ENCODE peak calls at places on chromosome 11, in eight cellular contexts. One of them, this sample, is unnamed.

GRCh38 chr11:65555693-65556231 is 2.4 kb downstream of the LTBP3 start:
- DNase-seq in COR-L47: no peak
- DNase-seq in cardiac septum: peak; percentile 85
- DNase-seq in stimulated activated CD4-positive, alpha-beta T cell treated with anti-CD3 and anti-CD28 coated beads, Interleukin-2, amount 100 ng/mL, for 24 hours: no peak
- DNase-seq in tibial nerve: no peak
- DNase-seq in ACHN: peak; percentile 91
- DNase-seq in HFFc6: peak; percentile 82
- DNase-seq in activated CD4-positive, alpha-beta memory T cell treated with anti-CD3 and anti-CD28 coated beads, Interleukin-2, amount 10 ng/mL, durations not matched to agents 7 days and 5 days: no peak
- DNase-seq in this sample: peak; percentile 71

GRCh38 chr11:45144126-45145082 is 2.0 kb upstream of the PRDM11 start:
- DNase-seq in HFFc6: no peak
- DNase-seq in tibial nerve: no peak
- DNase-seq in cardiac septum: no peak
- DNase-seq in COR-L47: no peak
- DNase-seq in activated CD4-positive, alpha-beta memory T cell treated with anti-CD3 and anti-CD28 coated beads, Interleukin-2, amount 10 ng/mL, durations not matched to agents 7 days and 5 days: no peak
- DNase-seq in ACHN: no peak
- DNase-seq in stimulated activated CD4-positive, alpha-beta T cell treated with anti-CD3 and anti-CD28 coated beads, Interleukin-2, amount 100 ng/mL, for 24 hours: no peak
- DNase-seq in this sample: no peak

GRCh38 chr11:71502871-71503435 is 24.1 kb upstream of the KRTAP5-7 start:
- DNase-seq in activated CD4-positive, alpha-beta memory T cell treated with anti-CD3 and anti-CD28 coated beads, Interleukin-2, amount 10 ng/mL, durations not matched to agents 7 days and 5 days: peak; percentile 13
- DNase-seq in HFFc6: no peak
- DNase-seq in cardiac septum: peak; percentile 58
- DNase-seq in stimulated activated CD4-positive, alpha-beta T cell treated with anti-CD3 and anti-CD28 coated beads, Interleukin-2, amount 100 ng/mL, for 24 hours: no peak
- DNase-seq in ACHN: no peak
- DNase-seq in tibial nerve: no peak
- DNase-seq in COR-L47: no peak
- DNase-seq in this sample: peak; percentile 37

GRCh38 chr11:110242188-110242587 is 54.2 kb downstream of the RDX start:
- DNase-seq in ACHN: no peak
- DNase-seq in stimulated activated CD4-positive, alpha-beta T cell treated with anti-CD3 and anti-CD28 coated beads, Interleukin-2, amount 100 ng/mL, for 24 hours: no peak
- DNase-seq in activated CD4-positive, alpha-beta memory T cell treated with anti-CD3 and anti-CD28 coated beads, Interleukin-2, amount 10 ng/mL, durations not matched to agents 7 days and 5 days: no peak
- DNase-seq in COR-L47: no peak
- DNase-seq in tibial nerve: no peak
- DNase-seq in cardiac septum: no peak
- DNase-seq in HFFc6: no peak
- DNase-seq in this sample: no peak

GRCh38 chr11:113906515-113906914 is 1.9 kb downstream of the HTR3B start:
- DNase-seq in COR-L47: no peak
- DNase-seq in stimulated activated CD4-positive, alpha-beta T cell treated with anti-CD3 and anti-CD28 coated beads, Interleukin-2, amount 100 ng/mL, for 24 hours: no peak
- DNase-seq in tibial nerve: no peak
- DNase-seq in activated CD4-positive, alpha-beta memory T cell treated with anti-CD3 and anti-CD28 coated beads, Interleukin-2, amount 10 ng/mL, durations not matched to agents 7 days and 5 days: no peak
- DNase-seq in HFFc6: no peak
- DNase-seq in ACHN: no peak
- DNase-seq in cardiac septum: no peak
- DNase-seq in this sample: no peak

GRCh38 chr11:74720596-74721478 is 10.4 kb downstream of the CHRDL2 start:
- DNase-seq in cardiac septum: peak; percentile 66
- DNase-seq in tibial nerve: no peak
- DNase-seq in COR-L47: no peak
- DNase-seq in HFFc6: no peak
- DNase-seq in activated CD4-positive, alpha-beta memory T cell treated with anti-CD3 and anti-CD28 coated beads, Interleukin-2, amount 10 ng/mL, durations not matched to agents 7 days and 5 days: no peak
- DNase-seq in ACHN: no peak
- DNase-seq in stimulated activated CD4-positive, alpha-beta T cell treated with anti-CD3 and anti-CD28 coated beads, Interleukin-2, amount 100 ng/mL, for 24 hours: no peak
- DNase-seq in this sample: no peak

GRCh38 chr11:88348870-88349269 is 11.3 kb upstream of the CTSC start:
- DNase-seq in ACHN: no peak
- DNase-seq in cardiac septum: no peak
- DNase-seq in activated CD4-positive, alpha-beta memory T cell treated with anti-CD3 and anti-CD28 coated beads, Interleukin-2, amount 10 ng/mL, durations not matched to agents 7 days and 5 days: no peak
- DNase-seq in stimulated activated CD4-positive, alpha-beta T cell treated with anti-CD3 and anti-CD28 coated beads, Interleukin-2, amount 100 ng/mL, for 24 hours: no peak
- DNase-seq in COR-L47: no peak
- DNase-seq in tibial nerve: no peak
- DNase-seq in HFFc6: no peak
- DNase-seq in this sample: no peak

GRCh38 chr11:130211781-130212401 is 52.3 kb downstream of the ST14 start:
- DNase-seq in cardiac septum: peak; percentile 69
- DNase-seq in stimulated activated CD4-positive, alpha-beta T cell treated with anti-CD3 and anti-CD28 coated beads, Interleukin-2, amount 100 ng/mL, for 24 hours: peak; percentile 13
- DNase-seq in tibial nerve: no peak
- DNase-seq in COR-L47: no peak
- DNase-seq in activated CD4-positive, alpha-beta memory T cell treated with anti-CD3 and anti-CD28 coated beads, Interleukin-2, amount 10 ng/mL, durations not matched to agents 7 days and 5 days: peak; percentile 12
- DNase-seq in ACHN: no peak
- DNase-seq in HFFc6: no peak
- DNase-seq in this sample: peak; percentile 51

GRCh38 chr11:64340671-64341335 is 799 bp downstream of the CCDC88B start:
- DNase-seq in cardiac septum: peak; percentile 93
- DNase-seq in stimulated activated CD4-positive, alpha-beta T cell treated with anti-CD3 and anti-CD28 coated beads, Interleukin-2, amount 100 ng/mL, for 24 hours: peak; percentile 83
- DNase-seq in ACHN: no peak
- DNase-seq in COR-L47: no peak
- DNase-seq in tibial nerve: no peak
- DNase-seq in activated CD4-positive, alpha-beta memory T cell treated with anti-CD3 and anti-CD28 coated beads, Interleukin-2, amount 10 ng/mL, durations not matched to agents 7 days and 5 days: peak; percentile 84
- DNase-seq in HFFc6: no peak
- DNase-seq in this sample: peak; percentile 78

GRCh38 chr11:87722756-87723599 is 452.3 kb downstream of the RAB38 start:
- DNase-seq in activated CD4-positive, alpha-beta memory T cell treated with anti-CD3 and anti-CD28 coated beads, Interleukin-2, amount 10 ng/mL, durations not matched to agents 7 days and 5 days: peak; percentile 18
- DNase-seq in ACHN: peak; percentile 31
- DNase-seq in stimulated activated CD4-positive, alpha-beta T cell treated with anti-CD3 and anti-CD28 coated beads, Interleukin-2, amount 100 ng/mL, for 24 hours: no peak
- DNase-seq in HFFc6: no peak
- DNase-seq in cardiac septum: no peak
- DNase-seq in COR-L47: peak; percentile 43
- DNase-seq in tibial nerve: no peak
- DNase-seq in this sample: no peak

GRCh38 chr11:118530180-118530682 is 761 bp upstream of the TMEM25 start:
- DNase-seq in COR-L47: peak; percentile 79
- DNase-seq in tibial nerve: no peak
- DNase-seq in HFFc6: no peak
- DNase-seq in cardiac septum: no peak
- DNase-seq in stimulated activated CD4-positive, alpha-beta T cell treated with anti-CD3 and anti-CD28 coated beads, Interleukin-2, amount 100 ng/mL, for 24 hours: no peak
- DNase-seq in activated CD4-positive, alpha-beta memory T cell treated with anti-CD3 and anti-CD28 coated beads, Interleukin-2, amount 10 ng/mL, durations not matched to agents 7 days and 5 days: peak; percentile 24
- DNase-seq in ACHN: no peak
- DNase-seq in this sample: no peak

GRCh38 chr11:2507945-2508749 is 63.3 kb downstream of the KCNQ1 start:
- DNase-seq in activated CD4-positive, alpha-beta memory T cell treated with anti-CD3 and anti-CD28 coated beads, Interleukin-2, amount 10 ng/mL, durations not matched to agents 7 days and 5 days: no peak
- DNase-seq in tibial nerve: peak; percentile 7
- DNase-seq in stimulated activated CD4-positive, alpha-beta T cell treated with anti-CD3 and anti-CD28 coated beads, Interleukin-2, amount 100 ng/mL, for 24 hours: no peak
- DNase-seq in HFFc6: no peak
- DNase-seq in COR-L47: no peak
- DNase-seq in ACHN: no peak
- DNase-seq in cardiac septum: peak; percentile 71
- DNase-seq in this sample: peak; percentile 30

GRCh38 chr11:10622957-10623787 is 54.7 kb upstream of the LYVE1 start:
- DNase-seq in activated CD4-positive, alpha-beta memory T cell treated with anti-CD3 and anti-CD28 coated beads, Interleukin-2, amount 10 ng/mL, durations not matched to agents 7 days and 5 days: peak; percentile 28
- DNase-seq in HFFc6: no peak
- DNase-seq in cardiac septum: peak; percentile 89
- DNase-seq in tibial nerve: no peak
- DNase-seq in ACHN: no peak
- DNase-seq in stimulated activated CD4-positive, alpha-beta T cell treated with anti-CD3 and anti-CD28 coated beads, Interleukin-2, amount 100 ng/mL, for 24 hours: no peak
- DNase-seq in COR-L47: no peak
- DNase-seq in this sample: peak; percentile 25

GRCh38 chr11:82794490-82794889 is 60.8 kb upstream of the FAM181B start:
- DNase-seq in tibial nerve: no peak
- DNase-seq in activated CD4-positive, alpha-beta memory T cell treated with anti-CD3 and anti-CD28 coated beads, Interleukin-2, amount 10 ng/mL, durations not matched to agents 7 days and 5 days: no peak
- DNase-seq in cardiac septum: no peak
- DNase-seq in HFFc6: no peak
- DNase-seq in ACHN: no peak
- DNase-seq in stimulated activated CD4-positive, alpha-beta T cell treated with anti-CD3 and anti-CD28 coated beads, Interleukin-2, amount 100 ng/mL, for 24 hours: no peak
- DNase-seq in COR-L47: no peak
- DNase-seq in this sample: no peak

GRCh38 chr11:64611176-64611575 is 20.2 kb downstream of the SLC22A12 start:
- DNase-seq in HFFc6: no peak
- DNase-seq in cardiac septum: no peak
- DNase-seq in tibial nerve: no peak
- DNase-seq in ACHN: no peak
- DNase-seq in activated CD4-positive, alpha-beta memory T cell treated with anti-CD3 and anti-CD28 coated beads, Interleukin-2, amount 10 ng/mL, durations not matched to agents 7 days and 5 days: no peak
- DNase-seq in COR-L47: no peak
- DNase-seq in stimulated activated CD4-positive, alpha-beta T cell treated with anti-CD3 and anti-CD28 coated beads, Interleukin-2, amount 100 ng/mL, for 24 hours: no peak
- DNase-seq in this sample: no peak

GRCh38 chr11:38530226-38530625 is 1932.2 kb upstream of the RAG2 start:
- DNase-seq in ACHN: no peak
- DNase-seq in activated CD4-positive, alpha-beta memory T cell treated with anti-CD3 and anti-CD28 coated beads, Interleukin-2, amount 10 ng/mL, durations not matched to agents 7 days and 5 days: no peak
- DNase-seq in COR-L47: no peak
- DNase-seq in HFFc6: no peak
- DNase-seq in tibial nerve: no peak
- DNase-seq in cardiac septum: no peak
- DNase-seq in stimulated activated CD4-positive, alpha-beta T cell treated with anti-CD3 and anti-CD28 coated beads, Interleukin-2, amount 100 ng/mL, for 24 hours: no peak
- DNase-seq in this sample: no peak

GRCh38 chr11:61111786-61112517 is 9.7 kb downstream of the CD5 start:
- DNase-seq in tibial nerve: no peak
- DNase-seq in HFFc6: no peak
- DNase-seq in activated CD4-positive, alpha-beta memory T cell treated with anti-CD3 and anti-CD28 coated beads, Interleukin-2, amount 10 ng/mL, durations not matched to agents 7 days and 5 days: peak; percentile 84
- DNase-seq in ACHN: no peak
- DNase-seq in cardiac septum: no peak
- DNase-seq in stimulated activated CD4-positive, alpha-beta T cell treated with anti-CD3 and anti-CD28 coated beads, Interleukin-2, amount 100 ng/mL, for 24 hours: peak; percentile 64
- DNase-seq in COR-L47: no peak
- DNase-seq in this sample: no peak

GRCh38 chr11:75776546-75776945 is 8.0 kb downstream of the DGAT2 start:
- DNase-seq in stimulated activated CD4-positive, alpha-beta T cell treated with anti-CD3 and anti-CD28 coated beads, Interleukin-2, amount 100 ng/mL, for 24 hours: no peak
- DNase-seq in COR-L47: no peak
- DNase-seq in HFFc6: no peak
- DNase-seq in tibial nerve: no peak
- DNase-seq in cardiac septum: no peak
- DNase-seq in ACHN: no peak
- DNase-seq in activated CD4-positive, alpha-beta memory T cell treated with anti-CD3 and anti-CD28 coated beads, Interleukin-2, amount 10 ng/mL, durations not matched to agents 7 days and 5 days: no peak
- DNase-seq in this sample: no peak

GRCh38 chr11:72696866-72697428 is 22.7 kb upstream of the PDE2A start:
- DNase-seq in activated CD4-positive, alpha-beta memory T cell treated with anti-CD3 and anti-CD28 coated beads, Interleukin-2, amount 10 ng/mL, durations not matched to agents 7 days and 5 days: no peak
- DNase-seq in HFFc6: no peak
- DNase-seq in tibial nerve: peak; percentile 75
- DNase-seq in ACHN: no peak
- DNase-seq in stimulated activated CD4-positive, alpha-beta T cell treated with anti-CD3 and anti-CD28 coated beads, Interleukin-2, amount 100 ng/mL, for 24 hours: no peak
- DNase-seq in COR-L47: no peak
- DNase-seq in cardiac septum: no peak
- DNase-seq in this sample: peak; percentile 91

GRCh38 chr11:45025716-45026492 is 75.2 kb upstream of the TP53I11 start:
- DNase-seq in HFFc6: no peak
- DNase-seq in ACHN: no peak
- DNase-seq in stimulated activated CD4-positive, alpha-beta T cell treated with anti-CD3 and anti-CD28 coated beads, Interleukin-2, amount 100 ng/mL, for 24 hours: no peak
- DNase-seq in cardiac septum: no peak
- DNase-seq in activated CD4-positive, alpha-beta memory T cell treated with anti-CD3 and anti-CD28 coated beads, Interleukin-2, amount 10 ng/mL, durations not matched to agents 7 days and 5 days: no peak
- DNase-seq in COR-L47: peak; percentile 61
- DNase-seq in tibial nerve: no peak
- DNase-seq in this sample: peak; percentile 74

GRCh38 chr11:103202048-103202651 is 92.9 kb downstream of the DYNC2H1 start:
- DNase-seq in HFFc6: peak; percentile 23
- DNase-seq in COR-L47: peak; percentile 9
- DNase-seq in tibial nerve: no peak
- DNase-seq in cardiac septum: no peak
- DNase-seq in ACHN: peak; percentile 50
- DNase-seq in activated CD4-positive, alpha-beta memory T cell treated with anti-CD3 and anti-CD28 coated beads, Interleukin-2, amount 10 ng/mL, durations not matched to agents 7 days and 5 days: no peak
- DNase-seq in stimulated activated CD4-positive, alpha-beta T cell treated with anti-CD3 and anti-CD28 coated beads, Interleukin-2, amount 100 ng/mL, for 24 hours: no peak
- DNase-seq in this sample: no peak

GRCh38 chr11:110123003-110123402 is 29.8 kb downstream of the ZC3H12C start:
- DNase-seq in cardiac septum: no peak
- DNase-seq in tibial nerve: no peak
- DNase-seq in activated CD4-positive, alpha-beta memory T cell treated with anti-CD3 and anti-CD28 coated beads, Interleukin-2, amount 10 ng/mL, durations not matched to agents 7 days and 5 days: no peak
- DNase-seq in HFFc6: no peak
- DNase-seq in COR-L47: no peak
- DNase-seq in stimulated activated CD4-positive, alpha-beta T cell treated with anti-CD3 and anti-CD28 coated beads, Interleukin-2, amount 100 ng/mL, for 24 hours: no peak
- DNase-seq in ACHN: no peak
- DNase-seq in this sample: no peak

GRCh38 chr11:76013526-76013925 is 192.8 kb downstream of the WNT11 start:
- DNase-seq in tibial nerve: no peak
- DNase-seq in activated CD4-positive, alpha-beta memory T cell treated with anti-CD3 and anti-CD28 coated beads, Interleukin-2, amount 10 ng/mL, durations not matched to agents 7 days and 5 days: no peak
- DNase-seq in stimulated activated CD4-positive, alpha-beta T cell treated with anti-CD3 and anti-CD28 coated beads, Interleukin-2, amount 100 ng/mL, for 24 hours: no peak
- DNase-seq in ACHN: no peak
- DNase-seq in COR-L47: no peak
- DNase-seq in cardiac septum: no peak
- DNase-seq in HFFc6: no peak
- DNase-seq in this sample: no peak

GRCh38 chr11:17397311-17398002 is 9.0 kb upstream of the KCNJ11 start:
- DNase-seq in HFFc6: no peak
- DNase-seq in cardiac septum: no peak
- DNase-seq in ACHN: no peak
- DNase-seq in COR-L47: no peak
- DNase-seq in tibial nerve: no peak
- DNase-seq in activated CD4-positive, alpha-beta memory T cell treated with anti-CD3 and anti-CD28 coated beads, Interleukin-2, amount 10 ng/mL, durations not matched to agents 7 days and 5 days: no peak
- DNase-seq in stimulated activated CD4-positive, alpha-beta T cell treated with anti-CD3 and anti-CD28 coated beads, Interleukin-2, amount 100 ng/mL, for 24 hours: no peak
- DNase-seq in this sample: no peak

GRCh38 chr11:94909371-94909820 is 64.0 kb downstream of the CWC15 start:
- DNase-seq in COR-L47: no peak
- DNase-seq in ACHN: no peak
- DNase-seq in stimulated activated CD4-positive, alpha-beta T cell treated with anti-CD3 and anti-CD28 coated beads, Interleukin-2, amount 100 ng/mL, for 24 hours: no peak
- DNase-seq in tibial nerve: no peak
- DNase-seq in cardiac septum: no peak
- DNase-seq in HFFc6: peak; percentile 88
- DNase-seq in activated CD4-positive, alpha-beta memory T cell treated with anti-CD3 and anti-CD28 coated beads, Interleukin-2, amount 10 ng/mL, durations not matched to agents 7 days and 5 days: no peak
- DNase-seq in this sample: no peak

GRCh38 chr11:134700101-134700640 is 288.1 kb upstream of the B3GAT1 start:
- DNase-seq in activated CD4-positive, alpha-beta memory T cell treated with anti-CD3 and anti-CD28 coated beads, Interleukin-2, amount 10 ng/mL, durations not matched to agents 7 days and 5 days: no peak
- DNase-seq in tibial nerve: no peak
- DNase-seq in HFFc6: no peak
- DNase-seq in COR-L47: no peak
- DNase-seq in stimulated activated CD4-positive, alpha-beta T cell treated with anti-CD3 and anti-CD28 coated beads, Interleukin-2, amount 100 ng/mL, for 24 hours: no peak
- DNase-seq in cardiac septum: no peak
- DNase-seq in ACHN: no peak
- DNase-seq in this sample: no peak

GRCh38 chr11:68545796-68546195 is 85.2 kb downstream of the PPP6R3 start:
- DNase-seq in activated CD4-positive, alpha-beta memory T cell treated with anti-CD3 and anti-CD28 coated beads, Interleukin-2, amount 10 ng/mL, durations not matched to agents 7 days and 5 days: no peak
- DNase-seq in cardiac septum: no peak
- DNase-seq in tibial nerve: no peak
- DNase-seq in HFFc6: no peak
- DNase-seq in COR-L47: no peak
- DNase-seq in ACHN: no peak
- DNase-seq in stimulated activated CD4-positive, alpha-beta T cell treated with anti-CD3 and anti-CD28 coated beads, Interleukin-2, amount 100 ng/mL, for 24 hours: no peak
- DNase-seq in this sample: no peak

This sample was measured in sciatic nerve.